ENCODE peak calls at places on chromosomes 6 and 20, in eight cellular contexts. One of them, this sample, is unnamed.

GRCh38 chr6:135576055-135576454 is 78.5 kb upstream of the AHI1 start:
- DNase-seq in IMR-90: peak
- DNase-seq in mucosa of gallbladder: no peak
- DNase-seq in activated T-helper 1 cell treated with Interleukin-2 at 50 U/mL for 16 hours: no peak
- DNase-seq in stimulated activated CD4-positive, alpha-beta T cell treated with anti-CD3 and anti-CD28 coated beads, Interleukin-15, amount 100 ng/mL, for 1 hour: no peak
- DNase-seq in T-cell: no peak
- DNase-seq in Right ventricle myocardium superior: no peak
- DNase-seq in GM23338: no peak
- DNase-seq in this sample: no peak

GRCh38 chr6:112232845-112233256 is 21.5 kb downstream of the LAMA4 start:
- DNase-seq in T-cell: no peak
- DNase-seq in GM23338: no peak
- DNase-seq in mucosa of gallbladder: no peak
- DNase-seq in IMR-90: peak
- DNase-seq in Right ventricle myocardium superior: no peak
- DNase-seq in activated T-helper 1 cell treated with Interleukin-2 at 50 U/mL for 16 hours: no peak
- DNase-seq in stimulated activated CD4-positive, alpha-beta T cell treated with anti-CD3 and anti-CD28 coated beads, Interleukin-15, amount 100 ng/mL, for 1 hour: no peak
- DNase-seq in this sample: no peak

GRCh38 chr20:24160563-24161355 is 172.2 kb upstream of the GGTLC1 start:
- DNase-seq in T-cell: no peak
- DNase-seq in mucosa of gallbladder: peak
- DNase-seq in IMR-90: peak
- DNase-seq in Right ventricle myocardium superior: peak
- DNase-seq in GM23338: peak
- DNase-seq in stimulated activated CD4-positive, alpha-beta T cell treated with anti-CD3 and anti-CD28 coated beads, Interleukin-15, amount 100 ng/mL, for 1 hour: no peak
- DNase-seq in activated T-helper 1 cell treated with Interleukin-2 at 50 U/mL for 16 hours: no peak
- DNase-seq in this sample: no peak

GRCh38 chr20:3340443-3340842 is 67.0 kb downstream of the DNAAF9 start:
- DNase-seq in mucosa of gallbladder: peak
- DNase-seq in IMR-90: no peak
- DNase-seq in stimulated activated CD4-positive, alpha-beta T cell treated with anti-CD3 and anti-CD28 coated beads, Interleukin-15, amount 100 ng/mL, for 1 hour: no peak
- DNase-seq in GM23338: no peak
- DNase-seq in activated T-helper 1 cell treated with Interleukin-2 at 50 U/mL for 16 hours: no peak
- DNase-seq in Right ventricle myocardium superior: peak
- DNase-seq in T-cell: no peak
- DNase-seq in this sample: no peak

GRCh38 chr6:107956586-107957164 is 1.3 kb downstream of the SEC63 start:
- DNase-seq in T-cell: no peak
- DNase-seq in stimulated activated CD4-positive, alpha-beta T cell treated with anti-CD3 and anti-CD28 coated beads, Interleukin-15, amount 100 ng/mL, for 1 hour: no peak
- DNase-seq in IMR-90: peak
- DNase-seq in mucosa of gallbladder: no peak
- DNase-seq in Right ventricle myocardium superior: no peak
- DNase-seq in GM23338: no peak
- DNase-seq in activated T-helper 1 cell treated with Interleukin-2 at 50 U/mL for 16 hours: no peak
- DNase-seq in this sample: no peak

GRCh38 chr6:36692220-36692619 is 5.4 kb upstream of the RAB44 start:
- DNase-seq in mucosa of gallbladder: no peak
- DNase-seq in T-cell: no peak
- DNase-seq in IMR-90: no peak
- DNase-seq in stimulated activated CD4-positive, alpha-beta T cell treated with anti-CD3 and anti-CD28 coated beads, Interleukin-15, amount 100 ng/mL, for 1 hour: no peak
- DNase-seq in Right ventricle myocardium superior: no peak
- DNase-seq in GM23338: no peak
- DNase-seq in activated T-helper 1 cell treated with Interleukin-2 at 50 U/mL for 16 hours: peak
- DNase-seq in this sample: no peak

GRCh38 chr6:16518265-16518664 is 243.0 kb downstream of the ATXN1 start:
- DNase-seq in T-cell: no peak
- DNase-seq in IMR-90: no peak
- DNase-seq in GM23338: peak
- DNase-seq in Right ventricle myocardium superior: no peak
- DNase-seq in stimulated activated CD4-positive, alpha-beta T cell treated with anti-CD3 and anti-CD28 coated beads, Interleukin-15, amount 100 ng/mL, for 1 hour: no peak
- DNase-seq in activated T-helper 1 cell treated with Interleukin-2 at 50 U/mL for 16 hours: no peak
- DNase-seq in mucosa of gallbladder: no peak
- DNase-seq in this sample: no peak

GRCh38 chr6:151276112-151276745 is 36.5 kb downstream of the AKAP12 start:
- DNase-seq in T-cell: no peak
- DNase-seq in GM23338: no peak
- DNase-seq in stimulated activated CD4-positive, alpha-beta T cell treated with anti-CD3 and anti-CD28 coated beads, Interleukin-15, amount 100 ng/mL, for 1 hour: no peak
- DNase-seq in activated T-helper 1 cell treated with Interleukin-2 at 50 U/mL for 16 hours: no peak
- DNase-seq in IMR-90: peak
- DNase-seq in Right ventricle myocardium superior: peak
- DNase-seq in mucosa of gallbladder: no peak
- DNase-seq in this sample: peak

GRCh38 chr20:2311329-2311728 is 15.5 kb downstream of the TGM3 start:
- DNase-seq in IMR-90: no peak
- DNase-seq in mucosa of gallbladder: no peak
- DNase-seq in Right ventricle myocardium superior: no peak
- DNase-seq in activated T-helper 1 cell treated with Interleukin-2 at 50 U/mL for 16 hours: no peak
- DNase-seq in GM23338: no peak
- DNase-seq in stimulated activated CD4-positive, alpha-beta T cell treated with anti-CD3 and anti-CD28 coated beads, Interleukin-15, amount 100 ng/mL, for 1 hour: no peak
- DNase-seq in T-cell: no peak
- DNase-seq in this sample: no peak

GRCh38 chr6:30915591-30915946 is 1.5 kb downstream of the VARS2 start:
- DNase-seq in activated T-helper 1 cell treated with Interleukin-2 at 50 U/mL for 16 hours: no peak
- DNase-seq in stimulated activated CD4-positive, alpha-beta T cell treated with anti-CD3 and anti-CD28 coated beads, Interleukin-15, amount 100 ng/mL, for 1 hour: no peak
- DNase-seq in IMR-90: peak
- DNase-seq in GM23338: peak
- DNase-seq in mucosa of gallbladder: peak
- DNase-seq in T-cell: no peak
- DNase-seq in Right ventricle myocardium superior: peak
- DNase-seq in this sample: no peak

This sample was measured in GOT3.